ENCODE peak calls at places on chromosomes 2 and 18, in six cellular contexts. A is MCF 10A; L is KBM-7; B is dorsolateral prefrontal cortex; K is frontal cortex; F is CD4-positive, alpha-beta T cell. G is an unnamed sample.

GRCh38 chr2:53170463-53170862 is 597.1 kb upstream of the CHAC2 start:
- DNase-seq in A (no peak), L (no peak), B (no peak), K (no peak), F (no peak), G (peak; percentile 9)

GRCh38 chr2:145221032-145221431 is 701.1 kb upstream of the ZEB2 start:
- DNase-seq in A (no peak), L (no peak), B (no peak), K (no peak), F (no peak), G (no peak)

GRCh38 chr2:72182547-72183460 is 35.1 kb upstream of the CYP26B1 start:
- DNase-seq in A (peak; percentile 75), L (no peak), B (no peak), K (no peak), F (no peak), G (no peak)

GRCh38 chr2:27752551-27753237 is 18.8 kb upstream of the MRPL33 start:
- DNase-seq in A (peak; percentile 66), L (no peak), B (no peak), K (no peak), F (no peak), G (no peak)

GRCh38 chr18:48674198-48674721 is 135.4 kb downstream of the CTIF start:
- DNase-seq in A (no peak), L (no peak), B (peak; percentile 2), K (no peak), F (no peak), G (peak; percentile 37)

GRCh38 chr2:231927566-231927890 is 1.3 kb upstream of the NPPC start:
- DNase-seq in A (no peak), L (no peak), B (no peak), K (no peak), F (no peak), G (no peak)

GRCh38 chr2:85854166-85854509 is 34.7 kb downstream of the ST3GAL5 start:
- DNase-seq in A (no peak), L (peak; percentile 16), B (no peak), K (no peak), F (no peak), G (no peak)

GRCh38 chr2:178324072-178324471 is 126.9 kb downstream of the PRKRA start:
- DNase-seq in A (no peak), L (no peak), B (no peak), K (no peak), F (no peak), G (no peak)